ENCODE peak calls at places on chromosomes 1 and 21, in eight cellular contexts. E is Peyer's patch, K is HepG2, N is ovary, Z is HCT116, C is testis, W is uterus, B is A549. I is an unnamed sample.

GRCh38 chr1:220885971-220886370 is 6.7 kb downstream of the HLX start:
- DNase-seq in K (no peak), C (no peak), E (no peak), W (no peak), B (no peak), Z (no peak), N (no peak), I (no peak)

GRCh38 chr1:26019641-26020315 is 1.8 kb upstream of the EXTL1 start:
- DNase-seq in N (no peak), W (no peak), C (no peak), Z (no peak), K (no peak), B (no peak), E (no peak), I (no peak)

GRCh38 chr1:238690415-238690814 is 696.0 kb upstream of the CHRM3 start:
- DNase-seq in K (no peak), W (no peak), E (no peak), C (no peak), N (no peak), Z (no peak), B (peak), I (no peak)

GRCh38 chr1:59368007-59368670 is 71.2 kb downstream of the FGGY start:
- DNase-seq in W (no peak), C (no peak), K (peak), B (no peak), E (no peak), Z (no peak), N (no peak), I (no peak)

GRCh38 chr1:32696041-32696440 is 6.5 kb downstream of the SYNC start:
- DNase-seq in W (no peak), B (no peak), K (no peak), C (no peak), Z (no peak), E (no peak), N (no peak), I (no peak)

GRCh38 chr1:232622378-232622777 is 7.6 kb downstream of the SIPA1L2 start:
- DNase-seq in E (no peak), C (no peak), Z (peak), K (no peak), N (no peak), W (no peak), B (no peak), I (no peak)

GRCh38 chr1:245692318-245692717 is 537.5 kb downstream of the KIF26B start:
- DNase-seq in C (no peak), E (no peak), Z (no peak), W (no peak), K (no peak), N (no peak), B (no peak), I (no peak)

GRCh38 chr1:24345334-24345733 is 26.2 kb downstream of the GRHL3 start:
- DNase-seq in Z (no peak), N (no peak), B (no peak), C (no peak), E (no peak), W (no peak), K (no peak), I (no peak)

GRCh38 chr1:31467005-31467674 is 54.1 kb downstream of the SERINC2 start:
- DNase-seq in Z (no peak), C (no peak), K (no peak), N (no peak), W (no peak), B (no peak), E (no peak), I (no peak)

GRCh38 chr21:38402291-38402690 is 96.0 kb downstream of the ERG start:
- DNase-seq in N (no peak), B (no peak), Z (no peak), K (no peak), W (no peak), C (no peak), E (no peak), I (no peak)

GRCh38 chr21:38151021-38151645 is 105.7 kb upstream of the KCNJ15 start:
- DNase-seq in B (no peak), Z (no peak), K (no peak), C (no peak), N (no peak), W (no peak), E (no peak), I (no peak)

GRCh38 chr1:100924212-100924611 is 28.3 kb downstream of the SLC30A7 start:
- DNase-seq in E (no peak), B (no peak), W (no peak), K (no peak), Z (no peak), N (no peak), C (no peak), I (no peak)

GRCh38 chr21:27631471-27631870 is 664.6 kb upstream of the ADAMTS5 start:
- DNase-seq in K (no peak), N (no peak), Z (no peak), E (no peak), B (no peak), C (no peak), W (no peak), I (no peak)

GRCh38 chr1:224203243-224204016 is 20.4 kb downstream of the DEGS1 start:
- DNase-seq in Z (no peak), W (no peak), C (peak), E (peak), K (no peak), N (no peak), B (no peak), I (peak)

GRCh38 chr1:53294557-53294956 is 33.3 kb downstream of the LRP8 start:
- DNase-seq in K (no peak), N (no peak), E (no peak), W (no peak), B (peak), Z (no peak), C (no peak), I (no peak)

GRCh38 chr1:47231314-47232186 is 475 bp downstream of the TAL1 start:
- DNase-seq in C (peak), E (no peak), N (no peak), W (no peak), K (no peak), B (peak), Z (no peak), I (no peak)

GRCh38 chr1:23019094-23019850 is at the start of gene KDM1A:
- DNase-seq in W (peak), B (peak), K (peak), N (peak), E (peak), C (peak), Z (peak), I (peak)

GRCh38 chr1:89905391-89906058 is 84.7 kb downstream of the LRRC8D start:
- DNase-seq in K (no peak), B (no peak), N (no peak), C (no peak), Z (no peak), E (no peak), W (no peak), I (no peak)

GRCh38 chr1:32813941-32814739 is 3.0 kb downstream of the YARS1 start:
- DNase-seq in E (no peak), Z (peak), N (peak), K (peak), W (no peak), B (peak), C (no peak), I (no peak)

GRCh38 chr21:42038826-42039425 is 28.8 kb upstream of the ZBTB21 start:
- DNase-seq in B (no peak), K (no peak), Z (no peak), E (no peak), C (no peak), N (no peak), W (no peak), I (no peak)

GRCh38 chr1:96220644-96221043 is 500.9 kb upstream of the PTBP2 start:
- DNase-seq in W (no peak), C (no peak), Z (no peak), E (no peak), B (no peak), K (no peak), N (no peak), I (no peak)

GRCh38 chr1:44103270-44104131 is 15.1 kb upstream of the KLF17 start:
- DNase-seq in K (peak), N (no peak), Z (peak), W (no peak), C (peak), E (no peak), B (peak), I (no peak)

GRCh38 chr1:15246960-15247614 is at the start of gene FHAD1:
- DNase-seq in Z (peak), C (peak), K (no peak), N (peak), B (peak), W (no peak), E (peak), I (no peak)

GRCh38 chr1:8667869-8668595 is 149.4 kb downstream of the RERE start:
- DNase-seq in B (no peak), E (no peak), K (peak), N (no peak), Z (no peak), W (peak), C (no peak), I (no peak)

GRCh38 chr1:90925928-90926869 is 95.6 kb downstream of the ZNF644 start:
- DNase-seq in N (no peak), E (no peak), W (no peak), K (peak), B (peak), C (no peak), Z (no peak), I (no peak)

GRCh38 chr21:42456457-42456856 is 39.6 kb downstream of the RSPH1 start:
- DNase-seq in K (no peak), W (no peak), Z (no peak), B (no peak), E (no peak), N (no peak), C (no peak), I (no peak)

GRCh38 chr1:220313576-220313975 is 41.3 kb upstream of the RAB3GAP2 start:
- DNase-seq in E (no peak), W (no peak), K (no peak), B (no peak), N (no peak), C (no peak), Z (no peak), I (no peak)

GRCh38 chr1:209046058-209046417 is 537.5 kb upstream of the CAMK1G start:
- DNase-seq in C (no peak), W (no peak), B (no peak), Z (no peak), K (no peak), N (no peak), E (no peak), I (no peak)

GRCh38 chr1:61097326-61097725 is 15.0 kb downstream of the NFIA start:
- DNase-seq in N (no peak), K (no peak), E (no peak), C (no peak), Z (no peak), W (no peak), B (no peak), I (no peak)

GRCh38 chr1:87242445-87243185 is 86.1 kb upstream of the LMO4 start:
- DNase-seq in K (no peak), W (no peak), Z (no peak), N (no peak), E (no peak), B (no peak), C (no peak), I (no peak)

GRCh38 chr21:28393279-28393678 is 599.4 kb downstream of the LTN1 start:
- DNase-seq in E (no peak), N (no peak), K (no peak), W (no peak), C (no peak), Z (no peak), B (no peak), I (no peak)

GRCh38 chr21:46207920-46208571 is 20.5 kb downstream of the LSS start:
- DNase-seq in C (no peak), K (no peak), W (no peak), N (no peak), B (no peak), E (no peak), Z (no peak), I (no peak)

GRCh38 chr21:41370840-41371697 is 9.2 kb downstream of the MX2 start:
- DNase-seq in K (no peak), C (no peak), Z (no peak), N (no peak), E (no peak), B (no peak), W (peak), I (no peak)

GRCh38 chr1:42013881-42014470 is 95.3 kb upstream of the HIVEP3 start:
- DNase-seq in N (no peak), C (peak), Z (no peak), W (no peak), E (no peak), K (no peak), B (no peak), I (peak)

GRCh38 chr1:240947438-240948224 is 335.7 kb upstream of the GREM2 start:
- DNase-seq in K (no peak), Z (no peak), B (no peak), N (no peak), C (no peak), W (no peak), E (no peak), I (no peak)

GRCh38 chr1:4585216-4585615 is 69.2 kb upstream of the AJAP1 start:
- DNase-seq in K (no peak), B (peak), Z (no peak), W (no peak), N (no peak), C (peak), E (no peak), I (no peak)

GRCh38 chr1:167538657-167539056 is 14.9 kb downstream of the CREG1 start:
- DNase-seq in C (no peak), N (no peak), B (peak), E (no peak), W (no peak), K (no peak), Z (no peak), I (no peak)

GRCh38 chr1:89598450-89599331 is 34.2 kb upstream of the LRRC8C start:
- DNase-seq in Z (peak), N (no peak), E (no peak), B (peak), C (no peak), K (peak), W (no peak), I (no peak)

GRCh38 chr1:113003751-113004690 is 48.0 kb upstream of the SLC16A1 start:
- DNase-seq in B (no peak), W (no peak), N (no peak), Z (no peak), K (peak), C (no peak), E (no peak), I (no peak)
- H3K27ac ChIP-seq in B (no peak), W (no peak), N (no peak), Z (no peak), K (peak), C (no peak), E (no peak), I (no peak)

GRCh38 chr1:64959973-64960372 is 6.4 kb downstream of the JAK1 start:
- DNase-seq in B (no peak), E (no peak), C (no peak), K (no peak), W (no peak), Z (no peak), N (no peak), I (no peak)

GRCh38 chr1:64953241-64953640 is 13.1 kb downstream of the JAK1 start:
- DNase-seq in N (no peak), C (no peak), Z (no peak), E (no peak), K (peak), B (no peak), W (no peak), I (no peak)

GRCh38 chr1:64956241-64956640 is 10.1 kb downstream of the JAK1 start:
- DNase-seq in N (no peak), C (peak), K (no peak), W (no peak), B (peak), Z (no peak), E (no peak), I (no peak)

GRCh38 chr1:64955093-64956066 is 11.0 kb downstream of the JAK1 start:
- DNase-seq in N (no peak), Z (no peak), E (peak), K (peak), C (peak), W (no peak), B (no peak), I (no peak)

GRCh38 chr1:64956733-64957441 is 9.5 kb downstream of the JAK1 start:
- DNase-seq in C (no peak), B (no peak), E (peak), W (no peak), K (no peak), N (no peak), Z (no peak), I (no peak)
- TF ChIP-seq POLR2A in C (no peak), B (no peak), E (no peak), W (no peak), K (no peak), N (no peak), Z (no peak), I (no peak)

DNA sequence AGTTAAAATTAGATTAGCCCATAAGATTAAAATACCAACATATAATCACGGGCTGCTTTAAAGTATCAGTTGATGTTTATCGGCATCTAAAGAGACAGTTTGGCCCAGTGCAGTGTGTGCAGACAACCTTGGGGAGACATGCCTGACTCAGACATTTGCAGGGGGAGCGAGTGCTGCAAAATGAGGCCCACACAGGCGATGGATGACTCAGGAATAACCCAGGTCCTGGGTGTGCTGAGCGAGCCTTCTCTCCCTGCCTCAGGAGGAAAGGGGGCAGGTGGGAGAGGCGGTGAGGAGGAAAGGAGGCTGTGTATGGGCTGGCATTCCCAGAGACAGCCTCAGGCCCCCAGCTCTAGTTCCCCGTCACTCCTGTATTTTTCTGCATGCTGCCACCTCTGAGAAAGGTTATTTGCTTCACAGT is 9.0 kb downstream of the SLC9A1 start:
- DNase-seq in B (peak), E (no peak), Z (no peak), W (peak), C (peak), K (no peak), N (peak), I (no peak)
- H3K27ac ChIP-seq in B (peak), E (peak), Z (peak), W (peak), C (peak), K (no peak), N (peak), I (no peak)

DNA sequence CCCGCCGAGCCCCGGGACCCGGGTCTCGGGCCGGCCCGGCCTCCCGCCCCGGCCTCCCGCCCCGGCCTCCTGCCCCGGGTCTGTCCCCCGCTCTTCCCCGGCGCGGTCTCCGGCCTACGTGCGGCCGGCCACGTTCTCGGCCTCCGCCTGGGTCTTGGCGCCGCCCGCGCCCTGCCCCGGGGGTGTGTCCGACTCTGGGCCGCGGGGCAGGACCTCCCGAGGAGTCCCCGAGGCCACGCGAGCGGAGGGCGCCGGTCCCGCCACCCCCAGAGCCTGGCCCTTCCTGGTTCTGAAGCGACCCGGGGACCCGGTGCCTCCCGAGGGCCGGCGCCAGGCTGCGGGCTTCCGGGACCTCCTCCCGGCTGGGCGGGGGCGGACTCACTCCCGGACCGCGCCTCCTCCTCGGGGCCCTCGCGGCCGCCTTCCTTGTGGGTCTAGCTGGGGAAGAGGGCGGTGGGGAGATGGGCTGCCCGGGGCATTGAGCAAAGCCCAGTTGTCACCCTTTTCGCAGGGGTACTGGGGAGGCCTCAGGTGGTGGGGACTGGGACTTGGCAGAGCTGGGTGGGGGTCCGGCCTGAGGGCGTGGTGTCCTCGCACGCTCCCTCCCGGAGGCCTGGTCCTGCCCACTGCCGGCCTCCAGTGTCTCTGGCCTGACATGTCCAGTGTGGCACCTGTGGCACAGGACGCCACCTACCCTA is 558 bp downstream of the PFKL start:
- DNase-seq in N (peak), Z (no peak), C (peak), W (peak), K (peak), B (peak), E (peak), I (peak)
- TF ChIP-seq POLR2A in N (no peak), Z (no peak), C (no peak), W (peak), K (no peak), B (no peak), E (peak), I (no peak)

GRCh38 chr1:169120066-169120465 is 13.6 kb downstream of the ATP1B1 start:
- DNase-seq in K (no peak), E (no peak), B (no peak), Z (no peak), N (no peak), W (no peak), C (no peak), I (no peak)

GRCh38 chr1:169117599-169117998 is 11.1 kb downstream of the ATP1B1 start:
- DNase-seq in B (no peak), K (no peak), C (no peak), Z (no peak), E (no peak), W (no peak), N (no peak), I (no peak)

GRCh38 chr1:169119405-169119804 is 12.9 kb downstream of the ATP1B1 start:
- DNase-seq in Z (no peak), W (no peak), K (no peak), N (no peak), C (no peak), E (no peak), B (peak), I (no peak)

GRCh38 chr1:169117014-169117413 is 10.5 kb downstream of the ATP1B1 start:
- DNase-seq in B (no peak), Z (no peak), W (no peak), N (no peak), K (no peak), E (no peak), C (no peak), I (no peak)

GRCh38 chr1:169118227-169118626 is 11.7 kb downstream of the ATP1B1 start:
- DNase-seq in Z (no peak), W (no peak), B (no peak), E (no peak), K (no peak), N (no peak), C (no peak), I (no peak)
- H3K27ac ChIP-seq in Z (no peak), W (peak), B (peak), E (peak), K (no peak), N (no peak), C (no peak), I (no peak)

I was measured in tibial nerve.